ENCODE peak calls at places on chromosomes 3 and 15, in four cellular contexts. Y, B, T and Z are unnamed samples.
A peak's percentile ranks its signal among the peaks of the same experiment; 100 is the strongest.

GRCh38 chr3:52495777-52496602 is 852 bp downstream of the STAB1 start:
- DNase-seq in T (no peak), Y (no peak), B (no peak), Z (no peak)

GRCh38 chr3:9362731-9363530 is at the start of gene THUMPD3:
- DNase-seq in Y (peak; percentile 95), B (peak; percentile 87), T (peak; percentile 84), Z (peak; percentile 93)

GRCh38 chr15:28935316-28935715 is 49.5 kb downstream of the APBA2 start:
- DNase-seq in Y (no peak), T (peak; percentile 31), B (no peak), Z (no peak)

GRCh38 chr3:81581966-81582599 is 179.4 kb downstream of the GBE1 start:
- DNase-seq in T (no peak), B (peak; percentile 4), Y (peak; percentile 58), Z (peak; percentile 49)

GRCh38 chr3:18611991-18612390 is 186.9 kb upstream of the SATB1 start:
- DNase-seq in B (no peak), T (no peak), Y (no peak), Z (no peak)

GRCh38 chr3:186109897-186110803 is 1.3 kb upstream of the ETV5 start:
- DNase-seq in Y (no peak), B (peak; percentile 8), T (no peak), Z (no peak)

GRCh38 chr3:53712817-53713388 is 133.3 kb downstream of the CHDH start:
- DNase-seq in Y (no peak), B (no peak), T (no peak), Z (no peak)

GRCh38 chr3:632571-633170 is 436.1 kb downstream of the CHL1 start:
- DNase-seq in Y (peak; percentile 67), B (no peak), T (no peak), Z (peak; percentile 53)

GRCh38 chr15:89034305-89034704 is 54.0 kb upstream of the ABHD2 start:
- DNase-seq in B (peak; percentile 18), Y (peak; percentile 62), T (no peak), Z (no peak)

GRCh38 chr3:186633481-186633880 is 6.7 kb upstream of the FETUB start:
- DNase-seq in T (no peak), Y (no peak), B (no peak), Z (no peak)

GRCh38 chr15:71809346-71809745 is 1.0 kb upstream of the NR2E3 start:
- DNase-seq in Y (no peak), B (no peak), T (no peak), Z (no peak)
- H3K4me1 ChIP-seq in Y (peaks cover 38% of the 10 kb centered on the region), B (no peaks in the 10 kb centered on the region), T (no peaks in the 10 kb centered on the region), Z (no peaks in the 10 kb centered on the region)

GRCh38 chr3:34365766-34366165 is 567.3 kb downstream of the PDCD6IP start:
- DNase-seq in T (no peak), Y (no peak), B (no peak), Z (no peak)
- H3K4me1 ChIP-seq in T (no peaks in the 10 kb centered on the region), Y (no peaks in the 10 kb centered on the region), B (no peaks in the 10 kb centered on the region), Z (peaks cover 10% of the 10 kb centered on the region)

GRCh38 chr3:182183716-182184430 is 472.1 kb downstream of the SOX2 start:
- DNase-seq in T (no peak), Y (no peak), B (no peak), Z (no peak)

GRCh38 chr3:182178488-182179200 is 466.9 kb downstream of the SOX2 start:
- DNase-seq in B (no peak), T (no peak), Y (no peak), Z (no peak)

GRCh38 chr3:182180646-182181385 is 469.1 kb downstream of the SOX2 start:
- DNase-seq in Y (no peak), T (no peak), B (no peak), Z (no peak)

GRCh38 chr3:182182531-182182968 is 470.8 kb downstream of the SOX2 start:
- DNase-seq in B (no peak), Y (no peak), T (no peak), Z (no peak)

DNA sequence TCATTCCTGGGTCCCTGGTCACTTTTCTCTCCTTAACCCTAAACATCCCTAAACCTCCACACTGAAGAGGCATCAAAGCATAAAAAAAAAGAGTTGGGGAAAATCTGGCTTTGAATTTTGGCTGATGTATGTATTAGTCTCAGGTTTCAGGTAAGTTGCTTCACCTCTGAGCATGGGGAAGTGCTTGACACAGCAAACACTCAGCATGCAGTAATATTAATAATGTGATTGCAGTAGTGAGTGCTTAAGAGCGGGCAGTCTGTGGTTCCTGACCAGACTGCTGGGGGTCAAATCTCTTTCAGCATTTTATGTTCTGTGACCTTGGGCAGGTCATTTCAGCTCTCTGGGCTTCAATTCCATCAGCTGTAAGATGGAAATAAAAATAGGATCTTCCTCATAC is 467.9 kb downstream of the SOX2 start:
- DNase-seq in T (no peak), B (no peak), Y (no peak), Z (no peak)
- H3K4me1 ChIP-seq in T (no peaks in the 10 kb centered on the region), B (no peaks in the 10 kb centered on the region), Y (no peaks in the 10 kb centered on the region), Z (no peaks in the 10 kb centered on the region)

GRCh38 chr3:33146791-33147445 is 33.1 kb downstream of the CRTAP start:
- DNase-seq in T (no peak), Y (no peak), B (no peak), Z (no peak)
- H3K4me1 ChIP-seq in T (no peaks in the 10 kb centered on the region), Y (no peaks in the 10 kb centered on the region), B (no peaks in the 10 kb centered on the region), Z (no peaks in the 10 kb centered on the region)

GRCh38 chr3:124843068-124843467 is 44.1 kb downstream of the ITGB5 start:
- DNase-seq in T (no peak), Y (no peak), B (no peak), Z (no peak)

GRCh38 chr3:124843496-124843895 is 43.7 kb downstream of the ITGB5 start:
- DNase-seq in Y (no peak), T (no peak), B (no peak), Z (no peak)

GRCh38 chr3:124838963-124839362 is 48.2 kb downstream of the ITGB5 start:
- DNase-seq in T (no peak), B (no peak), Y (no peak), Z (no peak)

GRCh38 chr3:124839896-124840295 is 47.3 kb downstream of the ITGB5 start:
- DNase-seq in T (no peak), B (no peak), Y (no peak), Z (no peak)

GRCh38 chr3:124841517-124841916 is 45.6 kb downstream of the ITGB5 start:
- DNase-seq in B (no peak), T (no peak), Y (no peak), Z (no peak)
- H3K4me1 ChIP-seq in B (no peaks in the 10 kb centered on the region), T (no peaks in the 10 kb centered on the region), Y (peaks cover 84% of the 10 kb centered on the region), Z (peaks cover under 1% of the 10 kb centered on the region)

DNA sequence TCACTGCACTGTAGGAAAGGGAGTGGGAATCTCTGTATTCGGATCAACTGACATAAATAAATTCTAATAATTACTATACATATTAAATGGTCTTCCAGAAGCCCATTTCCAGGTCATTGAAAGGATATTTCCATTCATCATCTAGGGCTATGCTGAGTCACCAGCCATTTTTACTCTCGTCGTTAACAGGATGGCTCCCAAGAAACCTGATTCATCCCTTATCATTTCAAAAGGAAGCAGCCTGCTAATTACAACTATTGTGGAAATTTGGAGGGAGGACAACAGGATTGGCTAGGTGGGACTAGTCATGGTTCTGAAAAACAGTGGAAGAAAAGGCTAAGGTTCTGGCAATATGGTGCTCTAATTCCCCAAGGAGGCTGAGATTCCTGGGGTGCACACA is 13.6 kb downstream of the GMNC start:
- DNase-seq in Y (no peak), B (no peak), T (no peak), Z (no peak)
- H3K4me1 ChIP-seq in Y (no peaks in the 10 kb centered on the region), B (no peaks in the 10 kb centered on the region), T (no peaks in the 10 kb centered on the region), Z (no peaks in the 10 kb centered on the region)

DNA sequence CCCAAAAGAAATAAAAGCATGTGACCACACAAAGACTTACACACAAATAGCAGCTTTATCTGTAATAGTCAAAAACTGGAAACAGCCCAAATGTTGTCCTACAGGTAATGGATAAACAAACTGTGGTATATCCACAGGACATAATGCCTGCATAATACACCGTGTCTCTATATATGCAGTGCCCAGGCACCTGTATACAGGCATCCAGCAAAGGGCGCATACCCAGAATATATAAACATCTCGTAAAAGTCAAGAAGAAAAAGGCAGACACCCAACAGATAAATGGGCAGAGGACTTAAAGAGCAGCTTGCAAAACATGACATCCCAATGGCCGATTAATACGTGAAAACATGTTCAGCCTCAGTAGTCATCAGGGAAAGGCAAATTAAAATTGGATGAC is 7.2 kb downstream of the OSBPL10 start:
- DNase-seq in T (no peak), Y (no peak), B (no peak), Z (no peak)
- H3K4me1 ChIP-seq in T (no peaks in the 10 kb centered on the region), Y (peaks cover 35% of the 10 kb centered on the region), B (no peaks in the 10 kb centered on the region), Z (no peaks in the 10 kb centered on the region)

GRCh38 chr3:132723551-132723950 is 1.3 kb upstream of the NPHP3 start:
- DNase-seq in T (no peak), B (no peak), Y (no peak), Z (no peak)

GRCh38 chr3:132721479-132722164 is 587 bp downstream of the NPHP3 start:
- DNase-seq in Y (peak; percentile 70), B (no peak), T (no peak), Z (no peak)

GRCh38 chr3:132726341-132726823 is 4.2 kb upstream of the NPHP3 start:
- DNase-seq in Y (peak; percentile 19), T (peak; percentile 52), B (peak; percentile 70), Z (no peak)

GRCh38 chr3:132722165-132723023 is at the start of gene NPHP3:
- DNase-seq in T (peak; percentile 89), Y (peak; percentile 94), B (peak; percentile 89), Z (peak; percentile 93)

GRCh38 chr3:132723024-132723462 is 834 bp upstream of the NPHP3 start:
- DNase-seq in T (no peak), Y (no peak), B (no peak), Z (no peak)
- H3K4me1 ChIP-seq in T (peaks cover 24% of the 10 kb centered on the region), Y (peaks cover 5% of the 10 kb centered on the region), B (peaks cover 32% of the 10 kb centered on the region), Z (peaks cover 28% of the 10 kb centered on the region)